ENCODE peak calls at places on chromosomes 6 and 20, in eight cellular contexts. One of them, this sample, is unnamed.

GRCh38 chr6:48889429-48889828 is 573.6 kb downstream of the MMUT start:
- DNase-seq in brain microvascular endothelial cell: no peak
- DNase-seq in AG04450: no peak
- DNase-seq in fibroblast of lung: no peak
- DNase-seq in H1: no peak
- DNase-seq in thyroid gland: no peak
- DNase-seq in left ventricle myocardium inferior: no peak
- DNase-seq in CD8-positive, alpha-beta T cell: no peak
- DNase-seq in this sample: no peak

GRCh38 chr20:58127731-58128130 is 100.7 kb downstream of the ANKRD60 start:
- DNase-seq in brain microvascular endothelial cell: peak; percentile 83
- DNase-seq in AG04450: no peak
- DNase-seq in fibroblast of lung: peak; percentile 99
- DNase-seq in H1: peak; percentile 32
- DNase-seq in thyroid gland: peak; percentile 12
- DNase-seq in left ventricle myocardium inferior: no peak
- DNase-seq in CD8-positive, alpha-beta T cell: no peak
- DNase-seq in this sample: peak; percentile 40

GRCh38 chr6:75494290-75494689 is 690 bp upstream of the FILIP1 start:
- DNase-seq in brain microvascular endothelial cell: no peak
- DNase-seq in AG04450: no peak
- DNase-seq in fibroblast of lung: no peak
- DNase-seq in H1: no peak
- DNase-seq in thyroid gland: no peak
- DNase-seq in left ventricle myocardium inferior: no peak
- DNase-seq in CD8-positive, alpha-beta T cell: no peak
- DNase-seq in this sample: no peak

GRCh38 chr6:113246186-113246585 is 611.0 kb upstream of the MARCKS start:
- DNase-seq in brain microvascular endothelial cell: no peak
- DNase-seq in AG04450: no peak
- DNase-seq in fibroblast of lung: peak; percentile 3
- DNase-seq in H1: no peak
- DNase-seq in thyroid gland: no peak
- DNase-seq in left ventricle myocardium inferior: no peak
- DNase-seq in CD8-positive, alpha-beta T cell: no peak
- DNase-seq in this sample: no peak

GRCh38 chr6:136103101-136103688 is 146.9 kb downstream of the MTFR2 start:
- DNase-seq in brain microvascular endothelial cell: no peak
- DNase-seq in AG04450: peak; percentile 20
- DNase-seq in fibroblast of lung: no peak
- DNase-seq in H1: no peak
- DNase-seq in thyroid gland: no peak
- DNase-seq in left ventricle myocardium inferior: no peak
- DNase-seq in CD8-positive, alpha-beta T cell: no peak
- DNase-seq in this sample: no peak

GRCh38 chr6:98014791-98015201 is 731.8 kb upstream of the MMS22L start:
- DNase-seq in brain microvascular endothelial cell: no peak
- DNase-seq in AG04450: no peak
- DNase-seq in fibroblast of lung: no peak
- DNase-seq in H1: no peak
- DNase-seq in thyroid gland: no peak
- DNase-seq in left ventricle myocardium inferior: no peak
- DNase-seq in CD8-positive, alpha-beta T cell: no peak
- DNase-seq in this sample: no peak

GRCh38 chr6:119858901-119859300 is 509.3 kb upstream of the MAN1A1 start:
- DNase-seq in brain microvascular endothelial cell: no peak
- DNase-seq in AG04450: no peak
- DNase-seq in fibroblast of lung: peak; percentile 29
- DNase-seq in H1: no peak
- DNase-seq in thyroid gland: no peak
- DNase-seq in left ventricle myocardium inferior: no peak
- DNase-seq in CD8-positive, alpha-beta T cell: no peak
- DNase-seq in this sample: no peak

GRCh38 chr6:27871919-27872633 is 40.1 kb downstream of the OR2B2 start:
- DNase-seq in brain microvascular endothelial cell: peak; percentile 96
- DNase-seq in AG04450: peak; percentile 96
- DNase-seq in fibroblast of lung: peak; percentile 94
- DNase-seq in H1: peak; percentile 89
- DNase-seq in thyroid gland: peak; percentile 79
- DNase-seq in left ventricle myocardium inferior: peak; percentile 34
- DNase-seq in CD8-positive, alpha-beta T cell: peak; percentile 82
- DNase-seq in this sample: no peak

GRCh38 chr6:41286544-41287346 is at the start of gene TREM1:
- DNase-seq in brain microvascular endothelial cell: peak; percentile 56
- DNase-seq in AG04450: no peak
- DNase-seq in fibroblast of lung: no peak
- DNase-seq in H1: peak; percentile 39
- DNase-seq in thyroid gland: no peak
- DNase-seq in left ventricle myocardium inferior: peak; percentile 52
- DNase-seq in CD8-positive, alpha-beta T cell: no peak
- DNase-seq in this sample: no peak

GRCh38 chr6:143621876-143622605 is 55.7 kb upstream of the PHACTR2 start:
- DNase-seq in brain microvascular endothelial cell: peak; percentile 25
- DNase-seq in AG04450: no peak
- DNase-seq in fibroblast of lung: peak; percentile 58
- DNase-seq in H1: no peak
- DNase-seq in thyroid gland: no peak
- DNase-seq in left ventricle myocardium inferior: no peak
- DNase-seq in CD8-positive, alpha-beta T cell: no peak
- DNase-seq in this sample: no peak

GRCh38 chr6:121522265-121522664 is 86.8 kb downstream of the GJA1 start:
- DNase-seq in brain microvascular endothelial cell: peak; percentile 98
- DNase-seq in AG04450: peak; percentile 86
- DNase-seq in fibroblast of lung: peak; percentile 98
- DNase-seq in H1: no peak
- DNase-seq in thyroid gland: peak; percentile 57
- DNase-seq in left ventricle myocardium inferior: no peak
- DNase-seq in CD8-positive, alpha-beta T cell: no peak
- DNase-seq in this sample: peak; percentile 73

GRCh38 chr20:61727761-61728160 is 337.9 kb downstream of the TAF4 start:
- DNase-seq in brain microvascular endothelial cell: no peak
- DNase-seq in AG04450: no peak
- DNase-seq in fibroblast of lung: no peak
- DNase-seq in H1: no peak
- DNase-seq in thyroid gland: no peak
- DNase-seq in left ventricle myocardium inferior: no peak
- DNase-seq in CD8-positive, alpha-beta T cell: no peak
- DNase-seq in this sample: no peak

GRCh38 chr20:3768342-3769130 is 983 bp upstream of the ADISSP start:
- DNase-seq in brain microvascular endothelial cell: peak; percentile 74
- DNase-seq in AG04450: no peak
- DNase-seq in fibroblast of lung: peak; percentile 78
- DNase-seq in H1: peak; percentile 94
- DNase-seq in thyroid gland: peak; percentile 80
- DNase-seq in left ventricle myocardium inferior: peak; percentile 73
- DNase-seq in CD8-positive, alpha-beta T cell: peak; percentile 87
- DNase-seq in this sample: no peak

GRCh38 chr20:4272225-4272624 is 256.9 kb upstream of the RNF24 start:
- DNase-seq in brain microvascular endothelial cell: no peak
- DNase-seq in AG04450: no peak
- DNase-seq in fibroblast of lung: peak; percentile 26
- DNase-seq in H1: no peak
- DNase-seq in thyroid gland: no peak
- DNase-seq in left ventricle myocardium inferior: no peak
- DNase-seq in CD8-positive, alpha-beta T cell: no peak
- DNase-seq in this sample: no peak

GRCh38 chr6:146768722-146769121 is 169.9 kb downstream of the ADGB start:
- DNase-seq in brain microvascular endothelial cell: no peak
- DNase-seq in AG04450: no peak
- DNase-seq in fibroblast of lung: no peak
- DNase-seq in H1: no peak
- DNase-seq in thyroid gland: no peak
- DNase-seq in left ventricle myocardium inferior: no peak
- DNase-seq in CD8-positive, alpha-beta T cell: no peak
- DNase-seq in this sample: no peak

GRCh38 chr20:59985864-59986263 is 27.6 kb downstream of the CDH26 start:
- DNase-seq in brain microvascular endothelial cell: no peak
- DNase-seq in AG04450: no peak
- DNase-seq in fibroblast of lung: no peak
- DNase-seq in H1: no peak
- DNase-seq in thyroid gland: no peak
- DNase-seq in left ventricle myocardium inferior: peak; percentile 42
- DNase-seq in CD8-positive, alpha-beta T cell: no peak
- DNase-seq in this sample: no peak

GRCh38 chr6:16503919-16504554 is 257.2 kb downstream of the ATXN1 start:
- DNase-seq in brain microvascular endothelial cell: no peak
- DNase-seq in AG04450: no peak
- DNase-seq in fibroblast of lung: no peak
- DNase-seq in H1: no peak
- DNase-seq in thyroid gland: no peak
- DNase-seq in left ventricle myocardium inferior: no peak
- DNase-seq in CD8-positive, alpha-beta T cell: no peak
- DNase-seq in this sample: no peak

GRCh38 chr6:19845271-19846046 is 8.3 kb downstream of the ID4 start:
- DNase-seq in brain microvascular endothelial cell: no peak
- DNase-seq in AG04450: no peak
- DNase-seq in fibroblast of lung: peak; percentile 56
- DNase-seq in H1: no peak
- DNase-seq in thyroid gland: no peak
- DNase-seq in left ventricle myocardium inferior: no peak
- DNase-seq in CD8-positive, alpha-beta T cell: no peak
- DNase-seq in this sample: peak; percentile 80

GRCh38 chr20:60283281-60283680 is 325.1 kb downstream of the CDH26 start:
- DNase-seq in brain microvascular endothelial cell: no peak
- DNase-seq in AG04450: no peak
- DNase-seq in fibroblast of lung: no peak
- DNase-seq in H1: no peak
- DNase-seq in thyroid gland: no peak
- DNase-seq in left ventricle myocardium inferior: no peak
- DNase-seq in CD8-positive, alpha-beta T cell: no peak
- DNase-seq in this sample: no peak

GRCh38 chr6:99614430-99615161 is 8.0 kb downstream of the PRDM13 start:
- DNase-seq in brain microvascular endothelial cell: no peak
- DNase-seq in AG04450: no peak
- DNase-seq in fibroblast of lung: no peak
- DNase-seq in H1: no peak
- DNase-seq in thyroid gland: no peak
- DNase-seq in left ventricle myocardium inferior: no peak
- DNase-seq in CD8-positive, alpha-beta T cell: no peak
- DNase-seq in this sample: no peak

DNA sequence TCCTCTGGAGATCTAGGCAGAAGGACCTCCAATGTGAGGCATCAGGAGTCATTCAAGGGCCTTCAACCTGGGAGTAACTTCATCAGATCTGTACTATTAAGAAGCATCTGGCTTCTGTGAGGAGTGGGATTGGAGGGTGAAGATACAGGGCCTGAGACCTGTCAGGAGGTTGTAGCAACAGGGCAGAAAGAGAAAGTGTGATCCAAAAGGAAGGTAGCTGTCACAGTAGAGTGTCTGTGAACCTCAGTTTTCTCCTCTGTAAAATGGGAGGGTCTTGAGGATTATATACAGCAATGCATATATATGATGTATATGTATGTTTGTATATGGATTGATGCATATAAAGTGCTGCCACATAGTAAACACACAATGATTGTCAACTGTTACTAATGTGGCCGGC is 2.6 kb upstream of the RPL10A start:
- DNase-seq in brain microvascular endothelial cell: no peak
- DNase-seq in AG04450: no peak
- DNase-seq in fibroblast of lung: no peak
- DNase-seq in H1: no peak
- DNase-seq in thyroid gland: no peak
- DNase-seq in left ventricle myocardium inferior: no peak
- DNase-seq in CD8-positive, alpha-beta T cell: no peak
- DNase-seq in this sample: no peak
- H3K27ac ChIP-seq in brain microvascular endothelial cell: no peak overlapping the region
- H3K27ac ChIP-seq in AG04450: no peak overlapping the region
- H3K27ac ChIP-seq in fibroblast of lung: no peak overlapping the region
- H3K27ac ChIP-seq in H1: no peak overlapping the region
- H3K27ac ChIP-seq in thyroid gland: no peak overlapping the region
- H3K27ac ChIP-seq in left ventricle myocardium inferior: no peak overlapping the region
- H3K27ac ChIP-seq in CD8-positive, alpha-beta T cell: no peak overlapping the region
- H3K27ac ChIP-seq in this sample: no peak overlapping the region

GRCh38 chr6:3229566-3230274 is 2.3 kb upstream of the TUBB2B start:
- DNase-seq in brain microvascular endothelial cell: no peak
- DNase-seq in AG04450: no peak
- DNase-seq in fibroblast of lung: peak; percentile 56
- DNase-seq in H1: no peak
- DNase-seq in thyroid gland: peak; percentile 16
- DNase-seq in left ventricle myocardium inferior: no peak
- DNase-seq in CD8-positive, alpha-beta T cell: peak; percentile 31
- DNase-seq in this sample: no peak
- TF ChIP-seq CTCF in brain microvascular endothelial cell: peak; percentile 3
- TF ChIP-seq CTCF in AG04450: no peak
- TF ChIP-seq CTCF in fibroblast of lung: no peak
- TF ChIP-seq CTCF in H1: peak; percentile 22
- TF ChIP-seq CTCF in thyroid gland: no peak
- TF ChIP-seq CTCF in left ventricle myocardium inferior: no peak
- TF ChIP-seq CTCF in CD8-positive, alpha-beta T cell: no peak
- TF ChIP-seq CTCF in this sample: no peak

GRCh38 chr6:47335456-47335855 is 25.8 kb upstream of the TNFRSF21 start:
- DNase-seq in brain microvascular endothelial cell: no peak
- DNase-seq in AG04450: no peak
- DNase-seq in fibroblast of lung: no peak
- DNase-seq in H1: no peak
- DNase-seq in thyroid gland: no peak
- DNase-seq in left ventricle myocardium inferior: no peak
- DNase-seq in CD8-positive, alpha-beta T cell: no peak
- DNase-seq in this sample: no peak
- H3K4me3 ChIP-seq in brain microvascular endothelial cell: no peak overlapping the region
- H3K4me3 ChIP-seq in AG04450: no peak overlapping the region
- H3K4me3 ChIP-seq in fibroblast of lung: no peak overlapping the region
- H3K4me3 ChIP-seq in H1: no peak overlapping the region
- H3K4me3 ChIP-seq in thyroid gland: no peak overlapping the region
- H3K4me3 ChIP-seq in left ventricle myocardium inferior: no peak overlapping the region
- H3K4me3 ChIP-seq in CD8-positive, alpha-beta T cell: no peak overlapping the region
- H3K4me3 ChIP-seq in this sample: no peak overlapping the region

GRCh38 chr6:84332139-84333034 is 104.9 kb upstream of the CEP162 start:
- DNase-seq in brain microvascular endothelial cell: no peak
- DNase-seq in AG04450: no peak
- DNase-seq in fibroblast of lung: no peak
- DNase-seq in H1: no peak
- DNase-seq in thyroid gland: no peak
- DNase-seq in left ventricle myocardium inferior: no peak
- DNase-seq in CD8-positive, alpha-beta T cell: no peak
- DNase-seq in this sample: no peak

GRCh38 chr6:84333827-84334226 is 106.4 kb upstream of the CEP162 start:
- DNase-seq in brain microvascular endothelial cell: no peak
- DNase-seq in AG04450: no peak
- DNase-seq in fibroblast of lung: no peak
- DNase-seq in H1: no peak
- DNase-seq in thyroid gland: no peak
- DNase-seq in left ventricle myocardium inferior: no peak
- DNase-seq in CD8-positive, alpha-beta T cell: no peak
- DNase-seq in this sample: no peak

GRCh38 chr6:84330325-84330724 is 102.9 kb upstream of the CEP162 start:
- DNase-seq in brain microvascular endothelial cell: no peak
- DNase-seq in AG04450: no peak
- DNase-seq in fibroblast of lung: no peak
- DNase-seq in H1: no peak
- DNase-seq in thyroid gland: no peak
- DNase-seq in left ventricle myocardium inferior: no peak
- DNase-seq in CD8-positive, alpha-beta T cell: no peak
- DNase-seq in this sample: no peak

DNA sequence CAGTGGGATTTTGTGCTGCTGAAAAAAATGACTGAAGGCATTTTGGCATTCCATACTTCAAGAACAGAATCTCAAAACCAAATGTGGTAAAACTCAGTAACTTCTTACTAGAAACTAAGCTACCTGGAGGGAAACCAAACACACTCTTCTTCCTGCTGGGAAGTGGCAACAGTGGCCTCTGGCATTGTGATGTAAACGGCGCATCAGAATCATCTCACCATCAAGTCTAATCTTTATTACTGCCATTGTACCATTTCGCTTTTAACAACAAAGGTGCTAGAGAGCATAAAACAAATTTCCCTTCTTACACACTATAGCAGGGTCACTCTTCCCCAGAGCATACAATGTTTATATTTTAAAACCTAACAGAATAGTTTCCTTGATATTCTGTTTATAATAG is 101.6 kb upstream of the CEP162 start:
- DNase-seq in brain microvascular endothelial cell: no peak
- DNase-seq in AG04450: no peak
- DNase-seq in fibroblast of lung: no peak
- DNase-seq in H1: no peak
- DNase-seq in thyroid gland: no peak
- DNase-seq in left ventricle myocardium inferior: no peak
- DNase-seq in CD8-positive, alpha-beta T cell: no peak
- DNase-seq in this sample: no peak
- H3K27ac ChIP-seq in brain microvascular endothelial cell: no peak overlapping the region
- H3K27ac ChIP-seq in AG04450: no peak overlapping the region
- H3K27ac ChIP-seq in fibroblast of lung: no peak overlapping the region
- H3K27ac ChIP-seq in H1: no peak overlapping the region
- H3K27ac ChIP-seq in thyroid gland: no peak overlapping the region
- H3K27ac ChIP-seq in left ventricle myocardium inferior: no peak overlapping the region
- H3K27ac ChIP-seq in CD8-positive, alpha-beta T cell: no peak overlapping the region
- H3K27ac ChIP-seq in this sample: no peak overlapping the region